ENCODE peak calls at places on chromosomes 4 and X, in eight cellular contexts. One of them, this sample, is unnamed. For H3K9me2, the result is how much of the 10 kb centered on the place peaks cover.

GRCh38 chr4:112531146-112531545 is 15.2 kb upstream of the NEUROG2 start:
- DNase-seq in PC-3: no peak
- DNase-seq in GM23338: no peak
- DNase-seq in HCT116: no peak
- DNase-seq in SK-N-SH: peak
- DNase-seq in GM23248: no peak
- DNase-seq in MM.1S: no peak
- DNase-seq in hepatocyte: no peak
- DNase-seq in this sample: no peak

GRCh38 chr4:165502919-165503907 is 124.4 kb downstream of the CPE start:
- DNase-seq in PC-3: peak
- DNase-seq in GM23338: no peak
- DNase-seq in HCT116: peak
- DNase-seq in SK-N-SH: no peak
- DNase-seq in GM23248: peak
- DNase-seq in MM.1S: no peak
- DNase-seq in hepatocyte: peak
- DNase-seq in this sample: no peak

GRCh38 chrX:70166601-70167590 is 10.4 kb upstream of the DGAT2L6 start:
- DNase-seq in PC-3: peak
- DNase-seq in GM23338: no peak
- DNase-seq in HCT116: peak
- DNase-seq in SK-N-SH: no peak
- DNase-seq in GM23248: peak
- DNase-seq in MM.1S: no peak
- DNase-seq in hepatocyte: no peak
- DNase-seq in this sample: no peak

GRCh38 chrX:16185725-16186136 is 18.4 kb downstream of the MAGEB17 start:
- DNase-seq in PC-3: peak
- DNase-seq in GM23338: no peak
- DNase-seq in HCT116: peak
- DNase-seq in SK-N-SH: no peak
- DNase-seq in GM23248: peak
- DNase-seq in MM.1S: no peak
- DNase-seq in hepatocyte: no peak
- DNase-seq in this sample: no peak

GRCh38 chrX:50813843-50814661 is at the start of gene SHROOM4:
- DNase-seq in PC-3: no peak
- DNase-seq in GM23338: peak
- DNase-seq in HCT116: no peak
- DNase-seq in SK-N-SH: peak
- DNase-seq in GM23248: peak
- DNase-seq in MM.1S: no peak
- DNase-seq in hepatocyte: peak
- DNase-seq in this sample: no peak

GRCh38 chrX:47390676-47391234 is 20.4 kb downstream of the ZNF157 start:
- DNase-seq in PC-3: no peak
- DNase-seq in GM23338: no peak
- DNase-seq in HCT116: no peak
- DNase-seq in SK-N-SH: no peak
- DNase-seq in GM23248: no peak
- DNase-seq in MM.1S: no peak
- DNase-seq in hepatocyte: no peak
- DNase-seq in this sample: no peak

GRCh38 chr4:102139932-102140331 is 205.3 kb downstream of the SLC39A8 start:
- DNase-seq in PC-3: peak
- DNase-seq in GM23338: no peak
- DNase-seq in HCT116: peak
- DNase-seq in SK-N-SH: no peak
- DNase-seq in GM23248: no peak
- DNase-seq in MM.1S: no peak
- DNase-seq in hepatocyte: no peak
- DNase-seq in this sample: no peak

GRCh38 chr4:187172340-187172761 is 448.7 kb upstream of the FAT1 start:
- DNase-seq in PC-3: peak
- DNase-seq in GM23338: no peak
- DNase-seq in HCT116: no peak
- DNase-seq in SK-N-SH: peak
- DNase-seq in GM23248: peak
- DNase-seq in MM.1S: no peak
- DNase-seq in hepatocyte: no peak
- DNase-seq in this sample: no peak

GRCh38 chrX:149527705-149528104 is 13.1 kb upstream of the EOLA1 start:
- DNase-seq in PC-3: peak
- DNase-seq in GM23338: peak
- DNase-seq in HCT116: no peak
- DNase-seq in SK-N-SH: peak
- DNase-seq in GM23248: peak
- DNase-seq in MM.1S: peak
- DNase-seq in hepatocyte: no peak
- DNase-seq in this sample: peak

GRCh38 chr4:165464338-165464737 is 85.5 kb downstream of the CPE start:
- DNase-seq in PC-3: no peak
- DNase-seq in GM23338: no peak
- DNase-seq in HCT116: no peak
- DNase-seq in SK-N-SH: no peak
- DNase-seq in GM23248: no peak
- DNase-seq in MM.1S: no peak
- DNase-seq in hepatocyte: no peak
- DNase-seq in this sample: no peak

GRCh38 chrX:14409341-14409740 is 120.0 kb upstream of the GLRA2 start:
- DNase-seq in PC-3: peak
- DNase-seq in GM23338: no peak
- DNase-seq in HCT116: no peak
- DNase-seq in SK-N-SH: no peak
- DNase-seq in GM23248: peak
- DNase-seq in MM.1S: no peak
- DNase-seq in hepatocyte: peak
- DNase-seq in this sample: no peak

GRCh38 chr4:183443609-183444148 is 757 bp upstream of the CDKN2AIP start:
- DNase-seq in PC-3: peak
- DNase-seq in GM23338: peak
- DNase-seq in HCT116: no peak
- DNase-seq in SK-N-SH: no peak
- DNase-seq in GM23248: no peak
- DNase-seq in MM.1S: peak
- DNase-seq in hepatocyte: no peak
- DNase-seq in this sample: no peak

GRCh38 chr4:115152081-115152480 is 38.7 kb upstream of the NDST4 start:
- DNase-seq in PC-3: no peak
- DNase-seq in GM23338: no peak
- DNase-seq in HCT116: no peak
- DNase-seq in SK-N-SH: no peak
- DNase-seq in GM23248: no peak
- DNase-seq in MM.1S: peak
- DNase-seq in hepatocyte: no peak
- DNase-seq in this sample: no peak

GRCh38 chrX:148871422-148872152 is 371.2 kb downstream of the AFF2 start:
- DNase-seq in PC-3: no peak
- DNase-seq in GM23338: no peak
- DNase-seq in HCT116: no peak
- DNase-seq in SK-N-SH: no peak
- DNase-seq in GM23248: peak
- DNase-seq in MM.1S: no peak
- DNase-seq in hepatocyte: no peak
- DNase-seq in this sample: no peak

GRCh38 chr4:5755161-5755560 is 44.2 kb downstream of the EVC start:
- DNase-seq in PC-3: no peak
- DNase-seq in GM23338: no peak
- DNase-seq in HCT116: no peak
- DNase-seq in SK-N-SH: no peak
- DNase-seq in GM23248: no peak
- DNase-seq in MM.1S: no peak
- DNase-seq in hepatocyte: no peak
- DNase-seq in this sample: no peak

GRCh38 chr4:119314356-119314755 is 7.6 kb downstream of the FABP2 start:
- DNase-seq in PC-3: peak
- DNase-seq in GM23338: peak
- DNase-seq in HCT116: no peak
- DNase-seq in SK-N-SH: no peak
- DNase-seq in GM23248: peak
- DNase-seq in MM.1S: peak
- DNase-seq in hepatocyte: peak
- DNase-seq in this sample: peak

GRCh38 chrX:97306771-97307470 is 423.2 kb downstream of the RPA4 start:
- DNase-seq in PC-3: no peak
- DNase-seq in GM23338: no peak
- DNase-seq in HCT116: no peak
- DNase-seq in SK-N-SH: no peak
- DNase-seq in GM23248: peak
- DNase-seq in MM.1S: no peak
- DNase-seq in hepatocyte: no peak
- DNase-seq in this sample: no peak
- H3K4me2 ChIP-seq in PC-3: no peak
- H3K4me2 ChIP-seq in GM23338: no peak
- H3K4me2 ChIP-seq in HCT116: no peak
- H3K4me2 ChIP-seq in SK-N-SH: no peak
- H3K4me2 ChIP-seq in GM23248: no peak
- H3K4me2 ChIP-seq in MM.1S: no peak
- H3K4me2 ChIP-seq in hepatocyte: no peak
- H3K4me2 ChIP-seq in this sample: no peak

DNA sequence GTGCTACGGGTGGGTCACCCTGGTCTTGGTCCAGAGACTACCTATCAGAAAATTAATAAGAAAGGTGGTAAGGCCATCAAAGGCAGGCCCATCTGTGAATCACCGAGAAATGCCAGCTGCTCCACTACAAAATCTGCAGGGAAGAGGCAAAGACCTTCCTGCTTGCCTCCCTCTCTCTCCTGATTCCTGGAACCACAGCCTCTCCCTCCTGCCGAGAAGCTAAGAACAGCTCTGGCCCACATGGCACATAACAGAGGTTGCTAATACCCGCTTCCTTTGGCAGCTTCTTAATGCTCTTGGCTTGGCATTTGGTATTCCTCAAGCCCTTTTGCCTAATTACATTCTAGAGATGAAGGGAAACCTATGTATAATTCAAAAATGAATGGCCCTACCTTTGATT is 32.9 kb downstream of the RAI2 start:
- DNase-seq in PC-3: no peak
- DNase-seq in GM23338: no peak
- DNase-seq in HCT116: no peak
- DNase-seq in SK-N-SH: no peak
- DNase-seq in GM23248: no peak
- DNase-seq in MM.1S: no peak
- DNase-seq in hepatocyte: no peak
- DNase-seq in this sample: no peak
- H3K9me2 ChIP-seq in PC-3: under half
- H3K9me2 ChIP-seq in GM23338: under half
- H3K9me2 ChIP-seq in HCT116: under half
- H3K9me2 ChIP-seq in SK-N-SH: under half
- H3K9me2 ChIP-seq in GM23248: under half
- H3K9me2 ChIP-seq in MM.1S: under half
- H3K9me2 ChIP-seq in hepatocyte: under half
- H3K9me2 ChIP-seq in this sample: under half

GRCh38 chrX:11351375-11352295 is 58.4 kb downstream of the AMELX start:
- DNase-seq in PC-3: no peak
- DNase-seq in GM23338: no peak
- DNase-seq in HCT116: no peak
- DNase-seq in SK-N-SH: no peak
- DNase-seq in GM23248: peak
- DNase-seq in MM.1S: no peak
- DNase-seq in hepatocyte: no peak
- DNase-seq in this sample: no peak
- TF ChIP-seq EZH2phosphoT487 in PC-3: no peak
- TF ChIP-seq EZH2phosphoT487 in GM23338: no peak
- TF ChIP-seq EZH2phosphoT487 in HCT116: no peak
- TF ChIP-seq EZH2phosphoT487 in SK-N-SH: no peak
- TF ChIP-seq EZH2phosphoT487 in GM23248: no peak
- TF ChIP-seq EZH2phosphoT487 in MM.1S: no peak
- TF ChIP-seq EZH2phosphoT487 in hepatocyte: no peak
- TF ChIP-seq EZH2phosphoT487 in this sample: no peak

GRCh38 chr4:176238157-176238608 is 30.8 kb downstream of the ASB5 start:
- DNase-seq in PC-3: no peak
- DNase-seq in GM23338: no peak
- DNase-seq in HCT116: no peak
- DNase-seq in SK-N-SH: no peak
- DNase-seq in GM23248: peak
- DNase-seq in MM.1S: no peak
- DNase-seq in hepatocyte: peak
- DNase-seq in this sample: no peak
- H3K4me2 ChIP-seq in PC-3: no peak
- H3K4me2 ChIP-seq in GM23338: no peak
- H3K4me2 ChIP-seq in HCT116: no peak
- H3K4me2 ChIP-seq in SK-N-SH: peak
- H3K4me2 ChIP-seq in GM23248: peak
- H3K4me2 ChIP-seq in MM.1S: no peak
- H3K4me2 ChIP-seq in hepatocyte: peak
- H3K4me2 ChIP-seq in this sample: no peak

This sample was measured in OCI-LY7.